ENCODE peak calls at places on chromosomes 11 and 22, in nine cellular contexts. O is naive thymus-derived CD4-positive, alpha-beta T cell; C is T-helper 2 cell; F is central memory CD4-positive, alpha-beta T cell; Z is HuH-7; P is HFFc6; X is nephron progenitor cell; U is CD4-positive, alpha-beta T cell; K is fibroblast of lung. R is an unnamed sample.

GRCh38 chr22:33034753-33035152 is 23.4 kb downstream of the SYN3 start:
- DNase-seq in O (no peak), C (no peak), F (no peak), Z (no peak), P (no peak), X (no peak), U (no peak), K (no peak), R (no peak)

GRCh38 chr22:23803001-23803819 is 16.4 kb downstream of the SMARCB1 start:
- DNase-seq in O (no peak), C (no peak), F (no peak), Z (no peak), P (no peak), X (no peak), U (no peak), K (no peak), R (no peak)

GRCh38 chr11:121035169-121035755 is 11.4 kb downstream of the TBCEL start:
- DNase-seq in O (no peak), C (no peak), F (no peak), Z (no peak), P (no peak), X (no peak), U (no peak), K (no peak), R (no peak)

GRCh38 chr22:27377501-27377900 is 424.1 kb downstream of the MN1 start:
- DNase-seq in O (no peak), C (no peak), F (no peak), Z (no peak), P (no peak), X (no peak), U (no peak), K (no peak), R (no peak)

GRCh38 chr11:115411114-115411513 is 93.1 kb downstream of the CADM1 start:
- DNase-seq in O (no peak), C (no peak), F (no peak), Z (no peak), P (no peak), X (no peak), U (no peak), K (no peak), R (no peak)

GRCh38 chr11:14012836-14013235 is 50.3 kb downstream of the SPON1 start:
- DNase-seq in O (no peak), C (no peak), F (no peak), Z (no peak), P (no peak), X (no peak), U (no peak), K (peak), R (no peak)

GRCh38 chr11:112795142-112795815 is 165.9 kb upstream of the NCAM1 start:
- DNase-seq in O (no peak), C (no peak), F (no peak), Z (peak), P (peak), X (peak), U (no peak), K (peak), R (peak)

GRCh38 chr11:65424200-65425104 is 1.9 kb downstream of the NEAT1 start:
- DNase-seq in O (peak), C (no peak), F (peak), Z (no peak), P (peak), X (no peak), U (peak), K (peak), R (peak)

GRCh38 chr11:13310443-13310842 is 32.9 kb downstream of the BMAL1 start:
- DNase-seq in O (no peak), C (no peak), F (no peak), Z (no peak), P (no peak), X (no peak), U (no peak), K (no peak), R (no peak)

GRCh38 chr22:36153756-36154155 is 6.8 kb downstream of the APOL3 start:
- DNase-seq in O (no peak), C (no peak), F (no peak), Z (no peak), P (no peak), X (no peak), U (no peak), K (no peak), R (no peak)

GRCh38 chr22:33247758-33248157 is 189.6 kb upstream of the SYN3 start:
- DNase-seq in O (no peak), C (no peak), F (no peak), Z (no peak), P (no peak), X (no peak), U (no peak), K (peak), R (no peak)

GRCh38 chr11:9313648-9314290 is 624 bp downstream of the TMEM41B start:
- DNase-seq in O (no peak), C (peak), F (no peak), Z (no peak), P (no peak), X (no peak), U (no peak), K (peak), R (no peak)

GRCh38 chr11:75429902-75430691 is 2.9 kb downstream of the KLHL35 start:
- DNase-seq in O (peak), C (peak), F (peak), Z (no peak), P (no peak), X (peak), U (peak), K (peak), R (peak)

GRCh38 chr22:27718186-27719032 is 83.1 kb downstream of the MN1 start:
- DNase-seq in O (no peak), C (no peak), F (no peak), Z (no peak), P (peak), X (peak), U (no peak), K (peak), R (peak)